ENCODE peak calls at places on chromosomes 6 and 20, in nine cellular contexts. E, X, H, M, I, R, O, F and G are unnamed samples.

GRCh38 chr6:93423542-93423941 is 4.2 kb upstream of the EPHA7 start:
- DNase-seq in X (no peak), O (no peak), F (peak), E (peak), H (no peak), R (no peak), M (peak), I (no peak), G (peak)

GRCh38 chr6:26305097-26305841 is 59.7 kb upstream of the BTN3A2 start:
- DNase-seq in X (no peak), H (no peak), O (no peak), R (peak), F (peak), M (peak), E (no peak), I (no peak), G (peak)

GRCh38 chr20:21033817-21034216 is 72.3 kb downstream of the LINC00237 start:
- DNase-seq in H (no peak), E (no peak), O (no peak), R (no peak), F (no peak), M (no peak), I (no peak), X (no peak), G (no peak)

GRCh38 chr20:2402271-2402980 is 21.7 kb downstream of the TGM6 start:
- DNase-seq in F (peak), H (peak), I (peak), R (peak), M (no peak), X (no peak), E (no peak), O (peak), G (peak)

GRCh38 chr6:37940074-37940847 is 120.7 kb downstream of the ZFAND3 start:
- DNase-seq in F (peak), R (peak), I (peak), M (no peak), E (peak), X (no peak), H (no peak), O (no peak), G (peak)

GRCh38 chr6:129696028-129696418 is 14.0 kb downstream of the ARHGAP18 start:
- DNase-seq in H (no peak), M (no peak), F (no peak), E (no peak), I (no peak), O (no peak), X (no peak), R (no peak), G (no peak)

GRCh38 chr6:108897371-108897770 is 49.1 kb downstream of the ARMC2 start:
- DNase-seq in X (no peak), R (peak), H (peak), O (no peak), I (no peak), E (no peak), M (no peak), F (peak), G (no peak)

GRCh38 chr6:161809991-161810390 is 536.1 kb upstream of the AGPAT4 start:
- DNase-seq in E (no peak), H (no peak), O (no peak), F (no peak), R (no peak), X (no peak), I (no peak), M (no peak), G (no peak)

GRCh38 chr6:169529931-169530761 is 171.7 kb downstream of the WDR27 start:
- DNase-seq in I (no peak), O (peak), F (peak), M (no peak), E (peak), R (peak), X (no peak), H (no peak), G (peak)

GRCh38 chr6:82980086-82980485 is 85.6 kb downstream of the UBE3D start:
- DNase-seq in I (peak), X (no peak), R (peak), O (peak), M (no peak), E (peak), F (peak), H (no peak), G (no peak)

GRCh38 chr6:20170455-20171148 is 41.7 kb downstream of the MBOAT1 start:
- DNase-seq in R (no peak), I (no peak), O (no peak), M (no peak), X (no peak), H (no peak), F (no peak), E (no peak), G (no peak)

GRCh38 chr6:154909821-154910220 is 85.3 kb upstream of the TIAM2 start:
- DNase-seq in M (peak), I (no peak), H (no peak), F (peak), E (peak), O (peak), R (peak), X (no peak), G (no peak)

GRCh38 chr20:47854687-47855212 is 69.5 kb upstream of the SULF2 start:
- DNase-seq in F (peak), I (no peak), R (peak), O (no peak), X (no peak), H (peak), M (peak), E (no peak), G (peak)

GRCh38 chr20:58690851-58691250 is 1.7 kb upstream of the NPEPL1 start:
- DNase-seq in I (no peak), M (no peak), X (no peak), R (peak), F (peak), O (no peak), H (no peak), E (no peak), G (no peak)

GRCh38 chr6:111057074-111057752 is 30.1 kb upstream of the SLC16A10 start:
- DNase-seq in X (peak), O (peak), E (peak), H (peak), R (peak), I (no peak), M (no peak), F (peak), G (peak)
- TF ChIP-seq CTCF in X (peak), O (peak), E (peak), H (peak), R (peak), I (peak), M (peak), F (peak), G (no peak)

GRCh38 chr6:131782764-131783163 is 25.1 kb upstream of the ENPP1 start:
- DNase-seq in R (no peak), X (no peak), H (no peak), E (no peak), F (no peak), I (no peak), M (no peak), O (no peak), G (peak)
- TF ChIP-seq CTCF in R (no peak), X (no peak), H (no peak), E (no peak), F (no peak), I (no peak), M (no peak), O (no peak), G (peak)

DNA sequence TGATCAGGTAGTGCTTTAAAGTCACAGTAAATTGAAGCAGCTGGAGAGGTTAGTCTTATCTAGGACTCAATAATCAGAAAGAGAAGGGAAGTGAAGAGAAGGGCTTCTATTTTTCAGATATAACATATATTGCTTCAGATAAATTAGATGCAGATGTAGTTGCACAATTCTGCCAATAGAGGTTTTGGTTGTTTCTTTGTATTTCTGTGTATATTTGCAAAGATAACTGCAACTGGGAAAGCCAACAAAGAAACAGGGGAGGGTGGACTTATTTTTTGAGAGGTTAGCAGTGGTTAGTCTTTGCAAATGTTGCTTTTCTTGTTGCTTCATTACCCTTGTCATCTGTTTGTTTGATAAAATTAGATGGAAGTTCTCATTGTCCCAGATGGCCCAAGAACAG is 106.6 kb downstream of the ADGRG6 start:
- DNase-seq in F (peak), O (no peak), M (no peak), E (no peak), R (no peak), H (no peak), I (no peak), X (no peak), G (no peak)
- TF ChIP-seq CTCF in F (peak), O (peak), M (peak), E (no peak), R (no peak), H (no peak), I (no peak), X (no peak), G (no peak)

GRCh38 chr20:61562897-61563504 is 310.9 kb downstream of the CDH4 start:
- DNase-seq in H (no peak), R (no peak), I (no peak), E (no peak), M (no peak), X (no peak), F (no peak), O (no peak), G (no peak)

GRCh38 chr20:61559706-61560315 is 307.8 kb downstream of the CDH4 start:
- DNase-seq in X (no peak), I (no peak), M (no peak), R (no peak), O (no peak), H (no peak), F (no peak), E (no peak), G (no peak)

GRCh38 chr20:61558726-61559125 is 306.7 kb downstream of the CDH4 start:
- DNase-seq in O (no peak), X (no peak), R (peak), F (peak), H (peak), M (no peak), E (peak), I (no peak), G (no peak)

GRCh38 chr20:61561111-61561830 is 309.2 kb downstream of the CDH4 start:
- DNase-seq in O (no peak), M (no peak), F (no peak), H (no peak), R (no peak), E (no peak), I (no peak), X (no peak), G (no peak)

GRCh38 chr20:61560361-61560853 is 308.3 kb downstream of the CDH4 start:
- DNase-seq in F (peak), I (no peak), R (peak), X (no peak), M (no peak), O (no peak), H (peak), E (peak), G (no peak)
- TF ChIP-seq CTCF in F (peak), I (no peak), R (peak), X (no peak), M (no peak), O (no peak), H (no peak), E (peak), G (no peak)

DNA sequence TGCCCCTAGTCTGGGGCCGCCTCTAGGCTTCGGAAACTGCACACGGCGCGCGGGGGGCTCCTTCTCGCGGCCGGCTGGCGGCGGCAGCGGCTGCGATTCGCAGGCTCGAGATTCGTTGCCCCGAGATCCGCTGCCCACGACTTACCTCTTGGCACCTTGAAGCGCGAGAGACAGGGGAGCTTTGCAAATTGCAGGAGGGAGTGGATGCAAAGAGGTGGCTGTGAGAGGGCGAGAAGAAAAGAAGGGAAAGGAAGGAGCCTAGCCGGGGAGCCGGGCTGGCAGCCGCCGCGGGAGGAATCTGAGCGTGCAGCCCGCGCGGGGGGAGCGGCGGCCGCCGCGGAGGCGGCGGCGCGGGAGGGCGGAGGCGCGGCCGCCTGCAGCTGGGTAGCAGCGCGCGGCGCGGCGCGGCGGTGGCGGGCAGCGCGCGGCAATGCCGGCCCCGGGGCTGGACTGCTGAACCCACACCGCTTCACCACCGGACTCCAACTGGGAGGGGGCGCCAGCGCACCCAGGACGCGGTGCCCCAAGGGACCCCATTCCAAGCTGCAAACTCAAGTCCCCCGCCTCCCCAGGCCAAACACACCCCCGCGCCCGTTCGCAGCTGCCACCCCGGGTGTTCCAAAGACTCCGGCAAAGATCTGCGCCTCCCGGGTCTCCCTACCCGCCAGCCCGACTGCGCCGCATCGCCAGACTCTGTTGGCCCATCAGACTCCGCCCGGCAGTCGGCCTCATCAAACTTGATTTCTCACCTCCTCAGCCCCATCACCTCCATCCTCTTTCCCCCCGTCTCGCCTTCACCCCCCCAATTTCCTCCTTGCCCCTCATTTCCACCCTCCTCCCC is 44.2 kb upstream of the SUPT3H start:
- DNase-seq in O (peak), X (peak), H (no peak), F (peak), M (peak), E (no peak), I (no peak), R (peak), G (peak)
- TF ChIP-seq CTCF in O (peak), X (no peak), H (peak), F (no peak), M (no peak), E (peak), I (peak), R (peak), G (no peak)

GRCh38 chr6:142482249-142482648 is 180.4 kb downstream of the ADGRG6 start:
- DNase-seq in F (no peak), E (no peak), H (no peak), I (no peak), R (peak), M (no peak), O (no peak), X (no peak), G (no peak)

GRCh38 chr6:142476446-142476845 is 174.6 kb downstream of the ADGRG6 start:
- DNase-seq in O (no peak), X (no peak), H (no peak), M (no peak), R (no peak), I (no peak), F (no peak), E (no peak), G (no peak)

GRCh38 chr6:142474446-142475289 is 172.9 kb downstream of the ADGRG6 start:
- DNase-seq in R (peak), E (peak), I (no peak), F (peak), X (peak), M (peak), O (peak), H (peak), G (peak)

GRCh38 chr6:142481466-142481865 is 179.7 kb downstream of the ADGRG6 start:
- DNase-seq in M (no peak), I (no peak), O (no peak), X (no peak), F (no peak), H (no peak), E (no peak), R (no peak), G (no peak)

DNA sequence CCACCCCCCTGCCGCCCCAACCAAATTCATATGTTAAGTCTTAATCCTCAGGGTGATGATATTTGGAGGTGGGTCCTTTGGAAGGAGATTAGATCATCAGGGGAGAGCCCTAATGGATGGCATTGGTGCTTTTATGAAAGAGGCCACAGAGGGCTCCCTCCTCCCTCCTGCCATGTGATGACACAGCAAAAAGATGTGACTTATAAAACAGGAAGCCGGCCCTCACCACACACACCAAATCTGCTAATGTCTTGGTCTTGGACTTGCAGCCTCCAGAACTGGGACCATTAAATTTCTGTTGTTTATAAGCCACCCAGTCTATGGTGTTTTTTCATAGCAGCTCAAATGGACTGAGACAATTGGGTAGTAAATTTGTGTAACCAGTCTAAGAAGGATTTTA is 176.3 kb downstream of the ADGRG6 start:
- DNase-seq in R (peak), E (no peak), M (no peak), X (no peak), I (no peak), H (peak), O (no peak), F (peak), G (no peak)
- TF ChIP-seq CTCF in R (no peak), E (no peak), M (no peak), X (no peak), I (no peak), H (no peak), O (no peak), F (no peak), G (no peak)

GRCh38 chr6:36862848-36863382 is 11.7 kb downstream of the PPIL1 start:
- DNase-seq in O (no peak), M (no peak), E (no peak), F (no peak), H (no peak), R (no peak), X (no peak), I (no peak), G (no peak)
- TF ChIP-seq CTCF in O (no peak), M (no peak), E (no peak), F (no peak), H (no peak), R (no peak), X (no peak), I (no peak), G (no peak)